ENCODE peak calls at places on chromosome 12, in five cellular contexts. Q is cardiac fibroblast, E is nucleus accumbens, Y is dorsolateral prefrontal cortex, F is amygdala. M is an unnamed sample.
A peak's percentile ranks its signal among the peaks of the same experiment; 100 is the strongest.

GRCh38 chr12:54443446-54443845 is 24.4 kb upstream of the ITGA5 start:
- DNase-seq in Y (no peak), E (no peak), Q (no peak), F (no peak), M (no peak)

GRCh38 chr12:108495054-108495453 is 20.0 kb upstream of the FICD start:
- DNase-seq in F (no peak), E (no peak), Q (peak; percentile 46), Y (no peak), M (no peak)

GRCh38 chr12:45208604-45209487 is 7.0 kb upstream of the ANO6 start:
- DNase-seq in E (no peak), Q (peak; percentile 83), Y (no peak), F (no peak), M (no peak)

GRCh38 chr12:64681200-64682052 is 71.1 kb downstream of the RASSF3 start:
- DNase-seq in E (no peak), F (no peak), Y (no peak), Q (no peak), M (no peak)

GRCh38 chr12:41365653-41366131 is 177.6 kb downstream of the PDZRN4 start:
- DNase-seq in F (no peak), Q (no peak), Y (no peak), E (no peak), M (no peak)

GRCh38 chr12:47885012-47885501 is 19.7 kb downstream of the VDR start:
- DNase-seq in F (no peak), E (no peak), Y (no peak), Q (no peak), M (no peak)

GRCh38 chr12:10278104-10278503 is 29.6 kb upstream of the KLRD1 start:
- DNase-seq in E (no peak), Y (no peak), F (no peak), Q (no peak), M (no peak)

GRCh38 chr12:58248599-58248998 is 307.2 kb downstream of the ATP23 start:
- DNase-seq in Y (no peak), Q (no peak), E (no peak), F (no peak), M (no peak)

GRCh38 chr12:24596768-24597388 is 352.0 kb downstream of the BCAT1 start:
- DNase-seq in Q (peak; percentile 73), F (no peak), Y (no peak), E (no peak), M (no peak)

GRCh38 chr12:82970614-82971013 is 283.9 kb downstream of the TMTC2 start:
- DNase-seq in F (no peak), E (no peak), Y (no peak), Q (no peak), M (no peak)

GRCh38 chr12:109709401-109710278 is 4.0 kb upstream of the FAM222A start:
- DNase-seq in E (no peak), Q (no peak), Y (no peak), F (no peak), M (peak; percentile 64)

GRCh38 chr12:99277566-99277965 is 370.0 kb upstream of the GARIN6 start:
- DNase-seq in Q (no peak), Y (no peak), F (no peak), E (no peak), M (no peak)

GRCh38 chr12:98955284-98955683 is 310.2 kb downstream of the APAF1 start:
- DNase-seq in F (no peak), Q (peak; percentile 7), E (no peak), Y (no peak), M (no peak)

GRCh38 chr12:26192142-26192541 is 3.2 kb upstream of the SSPN start:
- DNase-seq in F (no peak), Q (no peak), Y (no peak), E (no peak), M (no peak)

GRCh38 chr12:29405561-29405960 is 24.6 kb upstream of the ERGIC2 start:
- DNase-seq in E (no peak), F (no peak), Q (no peak), Y (no peak), M (no peak)

GRCh38 chr12:48199784-48200198 is 3.3 kb downstream of the OR10AD1 start:
- DNase-seq in Q (no peak), F (no peak), Y (no peak), E (no peak), M (no peak)

GRCh38 chr12:90896164-90896563 is 58.8 kb downstream of the CCER1 start:
- DNase-seq in F (no peak), E (no peak), Y (no peak), Q (peak; percentile 86), M (no peak)

GRCh38 chr12:123113038-123113437 is 37.9 kb downstream of the PITPNM2 start:
- DNase-seq in F (no peak), E (no peak), Y (peak; percentile 65), Q (no peak), M (no peak)

GRCh38 chr12:80493466-80493865 is 49.4 kb downstream of the PTPRQ start:
- DNase-seq in E (no peak), Q (no peak), Y (no peak), F (no peak), M (no peak)

GRCh38 chr12:5523396-5524115 is 91.6 kb downstream of the NTF3 start:
- DNase-seq in Q (no peak), F (no peak), E (no peak), Y (no peak), M (no peak)

GRCh38 chr12:31311634-31312258 is 14.2 kb downstream of the SINHCAF start:
- DNase-seq in Q (no peak), F (no peak), Y (no peak), E (no peak), M (no peak)

GRCh38 chr12:47124451-47124850 is 44.7 kb upstream of the AMIGO2 start:
- DNase-seq in F (no peak), Y (no peak), Q (peak; percentile 86), E (no peak), M (no peak)

GRCh38 chr12:111085100-111085499 is 164.7 kb upstream of the MYL2 start:
- DNase-seq in F (no peak), E (no peak), Q (no peak), Y (no peak), M (no peak)

GRCh38 chr12:22340143-22340542 is 5.6 kb upstream of the ST8SIA1 start:
- DNase-seq in Q (no peak), F (no peak), Y (no peak), E (no peak), M (no peak)

GRCh38 chr12:12224240-12224940 is 42.5 kb downstream of the LRP6 start:
- DNase-seq in E (no peak), F (no peak), Y (no peak), Q (peak; percentile 39), M (no peak)